ENCODE peak calls at places on chromosomes 16 and 17, in six cellular contexts. R is HL-60, Q is K562, G is SK-N-SH, Z is HepG2, O is H1. B is an unnamed sample.

GRCh38 chr17:78343433-78344201 is 16.3 kb downstream of the SOCS3 start:
- DNase-seq in R (peak; percentile 39), Q (no peak), G (no peak), Z (no peak), O (no peak), B (no peak)

GRCh38 chr16:20515580-20516179 is 60.5 kb downstream of the ACSM2B start:
- DNase-seq in R (no peak), Q (no peak), G (no peak), Z (peak; percentile 71), O (no peak), B (no peak)

GRCh38 chr17:21419299-21420239 is 43.4 kb downstream of the KCNJ12 start:
- DNase-seq in R (no peak), Q (no peak), G (no peak), Z (no peak), O (no peak), B (no peak)

GRCh38 chr17:9350083-9350482 is 225.5 kb downstream of the STX8 start:
- DNase-seq in R (no peak), Q (no peak), G (no peak), Z (peak; percentile 18), O (no peak), B (no peak)

GRCh38 chr16:16005725-16006124 is 56.3 kb downstream of the ABCC1 start:
- DNase-seq in R (no peak), Q (no peak), G (no peak), Z (no peak), O (no peak), B (no peak)

GRCh38 chr17:7987112-7987893 is 15.1 kb upstream of the GUCY2D start:
- DNase-seq in R (no peak), Q (no peak), G (no peak), Z (no peak), O (no peak), B (no peak)

GRCh38 chr17:77373298-77374169 is 232.8 kb downstream of the SEC14L1 start:
- DNase-seq in R (no peak), Q (no peak), G (peak; percentile 65), Z (no peak), O (no peak), B (no peak)

GRCh38 chr17:37885136-37885535 is 39.1 kb upstream of the TBC1D3K start:
- DNase-seq in R (no peak), Q (no peak), G (no peak), Z (peak; percentile 51), O (no peak), B (no peak)

GRCh38 chr17:69059458-69060205 is 1.1 kb downstream of the ABCA9 start:
- DNase-seq in R (no peak), Q (no peak), G (no peak), Z (no peak), O (no peak), B (no peak)

GRCh38 chr16:14455577-14455976 is 174.5 kb downstream of the PARN start:
- DNase-seq in R (no peak), Q (peak; percentile 13), G (no peak), Z (peak; percentile 18), O (no peak), B (no peak)

GRCh38 chr17:58231644-58232043 is 6.7 kb upstream of the LPO start:
- DNase-seq in R (no peak), Q (no peak), G (no peak), Z (no peak), O (no peak), B (no peak)

GRCh38 chr17:16352838-16353701 is at the start of gene CENPV:
- DNase-seq in R (peak; percentile 18), Q (peak; percentile 78), G (peak; percentile 95), Z (peak; percentile 69), O (peak; percentile 54), B (no peak)

GRCh38 chr17:6343736-6344135 is 91.2 kb downstream of the AIPL1 start:
- DNase-seq in R (no peak), Q (no peak), G (no peak), Z (no peak), O (no peak), B (no peak)

GRCh38 chr17:16516594-16517018 is 24.6 kb upstream of the LRRC75A start:
- DNase-seq in R (no peak), Q (peak; percentile 50), G (peak; percentile 22), Z (no peak), O (no peak), B (no peak)

GRCh38 chr17:57629886-57630285 is 115.2 kb downstream of the CCDC182 start:
- DNase-seq in R (no peak), Q (no peak), G (no peak), Z (no peak), O (no peak), B (no peak)

GRCh38 chr16:31331141-31331764 is 23.7 kb upstream of the ITGAX start:
- DNase-seq in R (no peak), Q (peak; percentile 5), G (no peak), Z (no peak), O (no peak), B (no peak)

GRCh38 chr16:9007177-9007794 is 43.6 kb upstream of the USP7 start:
- DNase-seq in R (no peak), Q (peak; percentile 59), G (no peak), Z (no peak), O (no peak), B (no peak)

GRCh38 chr17:57530508-57530907 is 214.6 kb downstream of the CCDC182 start:
- DNase-seq in R (no peak), Q (no peak), G (no peak), Z (no peak), O (no peak), B (no peak)

GRCh38 chr17:28230011-28230410 is 89.0 kb upstream of the TMEM97 start:
- DNase-seq in R (no peak), Q (no peak), G (no peak), Z (no peak), O (no peak), B (no peak)

GRCh38 chr16:53518550-53519416 is 15.8 kb upstream of the AKTIP start:
- DNase-seq in R (peak; percentile 63), Q (peak; percentile 43), G (no peak), Z (no peak), O (no peak), B (peak; percentile 97)

GRCh38 chr17:80791758-80792284 is 199.8 kb upstream of the CHMP6 start:
- DNase-seq in R (no peak), Q (peak; percentile 72), G (no peak), Z (peak; percentile 85), O (no peak), B (no peak)

DNA sequence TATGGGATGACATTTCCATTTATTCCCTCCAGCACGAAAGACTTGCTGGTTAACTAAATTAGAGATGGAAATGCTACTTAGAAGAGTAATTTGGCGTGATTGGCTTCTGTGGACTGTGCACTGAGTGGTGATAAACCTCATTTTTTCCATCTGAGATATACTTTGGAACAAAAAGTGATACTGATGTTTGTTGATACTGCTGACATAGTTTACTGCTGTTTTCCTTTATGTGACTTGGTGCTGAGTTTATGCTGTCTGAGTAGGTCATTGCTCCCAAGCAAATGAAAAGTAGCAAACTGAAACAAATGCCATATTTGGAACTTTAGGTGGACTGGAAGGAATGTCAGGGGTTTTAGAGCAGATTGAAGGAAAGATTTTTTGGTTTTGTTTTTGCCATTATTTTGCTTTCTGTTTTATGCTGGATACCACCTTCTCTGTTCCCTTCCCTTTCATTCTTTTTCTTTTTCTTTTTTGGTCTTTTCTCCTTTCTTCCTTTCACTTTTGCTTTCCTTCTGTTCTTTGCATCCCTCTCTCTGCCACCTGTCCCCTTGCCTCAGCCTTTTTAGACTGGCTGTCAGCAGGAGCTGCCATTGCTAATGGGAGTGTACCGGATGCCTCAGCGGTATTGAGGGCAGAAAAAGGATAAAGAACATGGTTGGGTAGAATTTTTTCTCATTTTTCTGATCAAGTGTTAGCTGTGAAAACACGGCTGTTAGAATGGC is 41.8 kb downstream of the NUP93 start:
- DNase-seq in R (no peak), Q (no peak), G (no peak), Z (no peak), O (no peak), B (no peak)
- TF ChIP-seq GABPA in R (no peak), Q (no peak), G (no peak), Z (no peak), O (no peak), B (no peak)

DNA sequence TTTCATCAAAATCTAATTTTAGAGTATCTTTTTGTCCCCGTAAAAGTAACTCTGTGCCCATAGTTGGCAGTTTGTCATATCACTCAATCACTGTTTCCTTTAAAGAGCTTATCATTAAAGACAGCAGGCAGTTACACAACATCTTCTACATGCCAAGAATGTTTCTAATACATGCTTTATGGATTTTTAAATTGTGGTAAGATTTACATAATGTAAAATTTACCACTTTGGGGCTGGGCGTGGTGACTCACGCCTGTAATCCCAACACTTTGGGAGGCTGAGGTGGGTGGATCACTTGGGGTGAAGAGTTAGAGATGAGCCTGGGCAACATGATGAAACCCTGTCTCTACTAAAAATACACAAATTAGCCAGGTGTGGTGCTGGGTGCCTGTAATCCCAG is 687.2 kb downstream of the WWOX start:
- DNase-seq in R (no peak), Q (no peak), G (no peak), Z (no peak), O (no peak), B (no peak)
- TF ChIP-seq GABPA in R (no peak), Q (no peak), G (no peak), Z (no peak), O (no peak), B (no peak)

GRCh38 chr16:73046484-73047214 is 1.3 kb downstream of the ZFHX3 start:
- DNase-seq in R (no peak), Q (no peak), G (no peak), Z (no peak), O (no peak), B (no peak)

GRCh38 chr16:73047536-73048291 is at the start of gene ZFHX3:
- DNase-seq in R (peak; percentile 63), Q (no peak), G (peak; percentile 82), Z (peak; percentile 76), O (no peak), B (no peak)

GRCh38 chr16:73049051-73049910 is 1.4 kb upstream of the ZFHX3 start:
- DNase-seq in R (no peak), Q (no peak), G (no peak), Z (no peak), O (no peak), B (no peak)

GRCh38 chr16:73047221-73047535 is 750 bp downstream of the ZFHX3 start:
- DNase-seq in R (no peak), Q (no peak), G (no peak), Z (no peak), O (no peak), B (no peak)

DNA sequence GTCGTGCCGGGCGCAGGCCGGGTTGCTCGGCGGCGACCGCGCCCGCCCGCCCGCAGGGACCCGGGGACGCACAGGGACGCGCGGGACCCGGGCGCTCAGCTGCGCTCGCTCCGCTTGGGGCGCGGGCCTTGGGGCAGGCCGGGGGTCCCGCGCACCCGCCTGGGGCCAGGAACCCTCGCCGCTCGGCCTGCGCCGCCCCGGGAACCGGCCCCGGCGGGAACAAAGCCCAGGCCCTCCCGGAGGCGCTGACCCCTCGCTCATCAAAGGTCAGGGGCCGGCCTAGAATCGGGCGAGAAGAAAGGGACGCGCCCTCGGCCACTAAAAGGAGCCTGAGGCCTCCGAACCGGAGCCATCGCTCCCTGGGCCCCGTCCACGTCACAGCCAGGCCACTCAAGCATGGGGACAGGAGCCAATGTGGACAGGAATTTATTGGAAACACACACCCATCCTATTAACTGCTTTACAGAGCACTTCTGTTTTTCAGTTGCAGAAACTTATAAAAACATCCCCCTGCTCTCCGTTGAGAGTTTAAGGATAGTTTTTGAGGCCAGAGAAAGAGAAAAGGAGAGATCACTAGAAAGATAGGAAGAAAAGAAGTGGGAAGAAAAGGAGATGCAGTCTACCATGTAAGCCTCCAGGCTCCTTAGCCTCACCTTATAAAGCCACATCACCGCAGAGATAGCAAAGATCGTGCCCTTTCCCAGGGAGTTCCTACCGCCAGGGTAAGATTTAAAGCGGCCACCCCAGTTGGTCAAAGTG is 543 bp upstream of the ZFHX3 start:
- DNase-seq in R (no peak), Q (no peak), G (peak; percentile 73), Z (peak; percentile 84), O (no peak), B (no peak)
- TF ChIP-seq GABPA in R (no peak), Q (no peak), G (no peak), Z (no peak), O (peak; percentile 39), B (no peak)

GRCh38 chr16:67235816-67236547 is 9.1 kb downstream of the TMEM208 start:
- DNase-seq in R (peak; percentile 31), Q (no peak), G (no peak), Z (no peak), O (no peak), B (no peak)
- TF ChIP-seq GABPA in R (no peak), Q (no peak), G (no peak), Z (no peak), O (no peak), B (no peak)